ENCODE peak calls at places on chromosomes 13 and 19, in five cellular contexts. C is OCI-LY7, Y is A549, E is PC-9, O is hepatocyte. D is an unnamed sample.

GRCh38 chr13:40273173-40274000 is 393.1 kb downstream of the FOXO1 start:
- DNase-seq in Y (no peak), C (no peak), O (no peak), E (no peak), D (no peak)

GRCh38 chr19:12783226-12783848 is 7.9 kb upstream of the JUNB start:
- DNase-seq in Y (peak), C (no peak), O (no peak), E (no peak), D (no peak)

GRCh38 chr13:72149701-72150100 is 282.7 kb upstream of the DACH1 start:
- DNase-seq in C (no peak), E (no peak), O (no peak), Y (no peak), D (no peak)

GRCh38 chr13:114203536-114203935 is 24.5 kb downstream of the CFAP97D2 start:
- DNase-seq in C (no peak), O (no peak), Y (no peak), E (no peak), D (no peak)

GRCh38 chr19:31430381-31430780 is 81.1 kb upstream of the TSHZ3 start:
- DNase-seq in O (no peak), E (no peak), C (no peak), Y (no peak), D (no peak)

GRCh38 chr13:100789025-100789424 is 114.4 kb upstream of the TMTC4 start:
- DNase-seq in E (no peak), C (no peak), O (no peak), Y (no peak), D (no peak)

GRCh38 chr13:92362717-92363116 is 863.9 kb upstream of the GPC6 start:
- DNase-seq in O (no peak), C (no peak), Y (no peak), E (no peak), D (no peak)

GRCh38 chr13:110913911-110914292 is 967 bp downstream of the ANKRD10 start:
- DNase-seq in C (peak), Y (no peak), E (no peak), O (no peak), D (no peak)

GRCh38 chr19:3313199-3313575 is 53.2 kb upstream of the NFIC start:
- DNase-seq in C (no peak), E (no peak), Y (no peak), O (no peak), D (no peak)

GRCh38 chr13:101098873-101099272 is 317.4 kb downstream of the NALCN start:
- DNase-seq in C (no peak), E (no peak), O (no peak), Y (no peak), D (no peak)

GRCh38 chr19:28466107-28467045 is 746.6 kb downstream of the UQCRFS1 start:
- DNase-seq in Y (peak), E (peak), C (peak), O (peak), D (no peak)

GRCh38 chr19:5691205-5691929 is 1.3 kb downstream of the RPL36 start:
- DNase-seq in Y (peak), E (peak), O (peak), C (peak), D (no peak)

DNA sequence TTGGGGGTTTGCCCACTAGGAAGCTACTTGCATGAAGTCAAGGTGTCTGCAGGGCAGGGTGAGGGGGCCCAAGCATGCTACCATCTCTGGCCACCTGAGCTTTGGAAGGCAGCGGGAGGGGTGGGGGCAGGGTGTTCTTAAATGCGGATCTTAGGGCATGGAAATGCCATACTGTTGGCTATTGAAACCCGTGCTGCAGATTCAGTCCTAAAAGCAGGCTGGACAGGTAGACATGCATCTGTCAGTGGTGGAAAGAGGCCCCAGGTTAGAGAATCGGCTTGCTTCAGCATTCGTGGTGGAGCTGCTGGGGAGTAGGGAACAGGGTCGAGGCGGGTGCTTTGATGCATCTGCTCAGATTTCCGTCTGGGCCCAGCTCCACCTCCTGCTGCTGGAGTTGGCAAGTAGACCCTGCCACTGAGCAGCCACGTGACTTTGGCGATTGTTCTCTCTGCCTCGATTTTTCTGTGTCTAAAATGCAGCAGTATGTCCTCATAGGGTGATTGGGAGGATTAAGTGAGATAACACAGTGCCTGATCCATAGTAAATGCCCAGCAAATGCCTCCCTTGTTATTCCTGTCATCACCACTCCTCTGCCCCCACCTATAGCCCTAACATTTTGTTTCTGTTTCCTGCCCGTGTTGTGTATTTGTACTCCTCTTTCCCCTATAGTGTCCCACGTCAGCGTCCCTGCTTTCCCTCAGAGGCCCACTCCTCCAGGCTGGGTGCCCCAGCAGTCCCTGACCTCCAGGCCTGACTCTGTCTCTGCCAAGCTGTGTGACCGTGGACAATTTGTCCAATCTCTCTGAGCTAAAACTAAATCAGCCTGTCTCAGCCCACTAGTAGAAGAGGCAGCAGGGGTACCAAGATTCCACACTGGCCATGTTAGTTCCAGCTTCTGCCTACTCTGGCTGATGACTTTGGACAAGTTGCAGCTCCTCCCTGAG is 5.8 kb downstream of the PPP1R37 start:
- DNase-seq in O (no peak), C (no peak), Y (no peak), E (no peak), D (no peak)
- H3K27ac ChIP-seq in O (peak), C (no peak), Y (peak), E (no peak), D (peak)

DNA sequence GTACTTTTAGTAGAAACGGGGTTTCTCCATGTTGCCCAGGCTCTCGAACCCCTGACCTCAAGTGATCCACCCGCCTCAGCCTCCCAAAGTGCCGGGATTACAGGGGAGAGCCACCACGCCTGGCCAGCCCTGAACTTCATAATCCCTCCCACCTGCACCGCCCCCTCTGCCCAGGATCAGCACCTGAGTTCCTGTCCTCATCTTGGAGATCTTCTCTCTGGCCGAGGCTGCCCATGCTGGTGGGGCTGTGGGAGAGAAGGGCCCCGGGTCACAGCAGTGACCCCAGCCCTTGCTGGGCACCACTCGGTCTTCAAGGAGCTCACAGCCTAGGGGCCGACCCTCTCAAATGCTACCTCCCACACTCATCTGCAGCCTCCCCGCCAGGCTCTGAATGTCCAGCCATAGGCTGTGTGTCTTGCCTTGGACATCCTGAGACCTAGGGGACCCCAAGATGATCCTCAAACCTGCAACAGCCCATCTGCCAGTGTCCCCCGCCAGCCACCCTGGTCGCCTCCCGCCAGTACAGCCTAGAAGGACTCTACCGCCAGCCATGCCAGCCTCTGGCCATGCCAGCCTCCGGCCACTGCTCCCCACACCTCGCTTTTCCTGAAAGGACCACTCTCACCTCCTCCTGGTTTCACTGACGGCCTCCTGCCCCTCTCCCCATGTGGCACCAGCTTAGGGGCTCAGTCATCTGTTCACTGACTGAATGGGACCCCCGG is 1.5 kb downstream of the ATP8B3 start:
- DNase-seq in E (no peak), Y (no peak), C (no peak), O (no peak), D (no peak)
- H3K27ac ChIP-seq in E (no peak), Y (peak), C (no peak), O (no peak), D (no peak)

GRCh38 chr13:44651209-44651608 is 75.1 kb upstream of the TSC22D1 start:
- DNase-seq in C (no peak), E (no peak), Y (no peak), O (no peak), D (no peak)

GRCh38 chr13:44651724-44652123 is 75.6 kb upstream of the TSC22D1 start:
- DNase-seq in C (no peak), E (no peak), Y (no peak), O (no peak), D (no peak)

GRCh38 chr13:44649834-44650233 is 73.7 kb upstream of the TSC22D1 start:
- DNase-seq in C (no peak), O (no peak), E (no peak), Y (no peak), D (no peak)

GRCh38 chr13:44653261-44653660 is 77.1 kb upstream of the TSC22D1 start:
- DNase-seq in Y (no peak), E (no peak), C (no peak), O (no peak), D (no peak)

DNA sequence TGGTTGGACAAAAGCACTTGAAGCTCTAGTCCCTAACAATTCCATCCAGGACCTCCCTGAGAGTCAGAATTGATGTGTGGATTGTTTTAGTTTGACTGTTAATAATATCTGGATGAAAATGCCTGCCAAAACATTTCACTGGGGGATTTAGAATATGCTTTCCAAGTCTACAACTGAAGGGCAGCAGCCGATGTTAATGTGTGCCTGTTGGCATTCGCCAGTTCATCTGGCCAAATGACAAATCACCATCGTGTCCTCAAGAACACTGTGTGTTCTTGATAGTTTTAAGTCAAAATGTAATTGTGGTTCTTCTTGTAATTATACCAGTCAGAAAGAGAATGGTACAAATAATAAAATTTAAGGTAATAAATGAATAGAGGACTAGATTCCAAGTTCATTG is 76.1 kb upstream of the TSC22D1 start:
- DNase-seq in E (no peak), O (no peak), C (no peak), Y (no peak), D (no peak)
- H3K27ac ChIP-seq in E (no peak), O (no peak), C (no peak), Y (no peak), D (no peak)

GRCh38 chr19:8155318-8155717 is 5.9 kb upstream of the FBN3 start:
- DNase-seq in O (no peak), Y (no peak), C (no peak), E (no peak), D (no peak)
- H3K27ac ChIP-seq in O (no peak), Y (no peak), C (no peak), E (no peak), D (no peak)

GRCh38 chr19:47896019-47896418 is 9.9 kb upstream of the SULT2A1 start:
- DNase-seq in Y (peak), C (no peak), E (no peak), O (no peak), D (no peak)

GRCh38 chr19:47897857-47898256 is 11.7 kb upstream of the SULT2A1 start:
- DNase-seq in C (no peak), Y (no peak), O (no peak), E (no peak), D (no peak)

GRCh38 chr19:47899335-47899734 is 13.2 kb upstream of the SULT2A1 start:
- DNase-seq in O (no peak), Y (no peak), C (no peak), E (no peak), D (no peak)

GRCh38 chr19:47901370-47901769 is 15.3 kb upstream of the SULT2A1 start:
- DNase-seq in O (no peak), Y (no peak), C (no peak), E (no peak), D (no peak)
- H3K27ac ChIP-seq in O (no peak), Y (no peak), C (no peak), E (no peak), D (no peak)

D was measured in epithelial cell of prostate.